ENCODE peak calls at places on chromosomes 4 and X, in seven cellular contexts. O is endothelial cell; K is kidney epithelial cell; D is COR-L47; C is RPMI7951; Q is kidney; X is activated CD4-positive, CD25-positive, alpha-beta regulatory T cell treated with anti-CD3 and anti-CD28 coated beads, Interleukin-2, amount 50 U/mL, for 72 hours. R is an unnamed sample.

GRCh38 chr4:66750273-66750672 is 795.0 kb downstream of the CENPC start:
- DNase-seq in O (no peak), K (peak), D (no peak), C (no peak), Q (no peak), X (no peak), R (no peak)

GRCh38 chr4:6763330-6763851 is 19.1 kb upstream of the KIAA0232 start:
- DNase-seq in O (no peak), K (no peak), D (no peak), C (peak), Q (peak), X (no peak), R (no peak)

GRCh38 chr4:86015412-86016350 is 344.2 kb downstream of the MAPK10 start:
- DNase-seq in O (no peak), K (no peak), D (no peak), C (no peak), Q (no peak), X (no peak), R (no peak)

GRCh38 chrX:97740886-97741285 is 857.2 kb downstream of the RPA4 start:
- DNase-seq in O (no peak), K (no peak), D (no peak), C (no peak), Q (no peak), X (no peak), R (no peak)

GRCh38 chr4:153468587-153468986 is 2.4 kb downstream of the TMEM131L start:
- DNase-seq in O (no peak), K (no peak), D (no peak), C (no peak), Q (no peak), X (no peak), R (no peak)

GRCh38 chrX:96464880-96465558 is 219.6 kb upstream of the DIAPH2 start:
- DNase-seq in O (no peak), K (no peak), D (no peak), C (no peak), Q (no peak), X (no peak), R (no peak)

GRCh38 chr4:152640058-152640921 is 39.5 kb downstream of the TMEM154 start:
- DNase-seq in O (no peak), K (no peak), D (peak), C (no peak), Q (no peak), X (no peak), R (no peak)

GRCh38 chr4:87270144-87270543 is 49.7 kb upstream of the KLHL8 start:
- DNase-seq in O (peak), K (no peak), D (peak), C (peak), Q (no peak), X (no peak), R (no peak)

GRCh38 chr4:68062501-68062900 is 67.2 kb downstream of the TMPRSS11F start:
- DNase-seq in O (no peak), K (no peak), D (no peak), C (peak), Q (no peak), X (no peak), R (no peak)

GRCh38 chr4:158053801-158054200 is 119.0 kb downstream of the GASK1B start:
- DNase-seq in O (no peak), K (no peak), D (no peak), C (no peak), Q (no peak), X (no peak), R (no peak)

GRCh38 chr4:125838924-125839323 is 524.2 kb downstream of the FAT4 start:
- DNase-seq in O (no peak), K (no peak), D (no peak), C (no peak), Q (no peak), X (no peak), R (no peak)

GRCh38 chrX:56745019-56745418 is 16.0 kb downstream of the NBDY start:
- DNase-seq in O (no peak), K (peak), D (no peak), C (peak), Q (no peak), X (no peak), R (no peak)

GRCh38 chr4:112938461-112939058 is 110.9 kb upstream of the ANK2 start:
- DNase-seq in O (no peak), K (no peak), D (peak), C (peak), Q (no peak), X (no peak), R (no peak)

GRCh38 chr4:41102360-41103092 is 111.8 kb downstream of the APBB2 start:
- DNase-seq in O (no peak), K (no peak), D (no peak), C (no peak), Q (no peak), X (no peak), R (no peak)

GRCh38 chr4:154222875-154223274 is 268.7 kb downstream of the DCHS2 start:
- DNase-seq in O (no peak), K (no peak), D (no peak), C (no peak), Q (no peak), X (no peak), R (no peak)

GRCh38 chr4:43331226-43332078 is 438.9 kb downstream of the GRXCR1 start:
- DNase-seq in O (no peak), K (peak), D (no peak), C (peak), Q (no peak), X (no peak), R (no peak)

GRCh38 chrX:30489323-30489722 is 88.2 kb downstream of the TASL start:
- DNase-seq in O (no peak), K (no peak), D (no peak), C (peak), Q (no peak), X (no peak), R (no peak)

GRCh38 chr4:109676886-109677285 is 26.4 kb downstream of the CASP6 start:
- DNase-seq in O (no peak), K (no peak), D (no peak), C (peak), Q (no peak), X (no peak), R (no peak)

GRCh38 chr4:64771149-64771548 is 361.9 kb upstream of the TECRL start:
- DNase-seq in O (no peak), K (no peak), D (no peak), C (no peak), Q (no peak), X (no peak), R (no peak)

GRCh38 chr4:42570221-42570620 is 86.7 kb downstream of the ATP8A1 start:
- DNase-seq in O (no peak), K (no peak), D (peak), C (no peak), Q (no peak), X (no peak), R (no peak)

GRCh38 chrX:31279359-31279758 is 207.5 kb upstream of the FTHL17 start:
- DNase-seq in O (no peak), K (no peak), D (no peak), C (peak), Q (no peak), X (no peak), R (no peak)

GRCh38 chrX:14673236-14673635 is 143.9 kb downstream of the GLRA2 start:
- DNase-seq in O (no peak), K (no peak), D (no peak), C (no peak), Q (no peak), X (no peak), R (no peak)

GRCh38 chr4:829291-829690 is 3.4 kb upstream of the CPLX1 start:
- DNase-seq in O (no peak), K (no peak), D (no peak), C (no peak), Q (peak), X (no peak), R (peak)

R was measured in spleen.